ENCODE peak calls at places on chromosomes 5 and 9, in nine cellular contexts. Z, L, O, E, N, P, M, U and F are unnamed samples.

GRCh38 chr5:125775896-125776295 is 647.3 kb upstream of the GRAMD2B start:
- DNase-seq in P (no peak), E (no peak), U (no peak), N (no peak), O (no peak), M (no peak), L (no peak), Z (no peak), F (no peak)

GRCh38 chr5:104199771-104200170 is 637.2 kb upstream of the NUDT12 start:
- DNase-seq in O (no peak), M (peak), P (no peak), U (no peak), L (no peak), E (no peak), Z (no peak), N (no peak), F (no peak)

GRCh38 chr5:166699616-166700015 is 1591.8 kb upstream of the WWC1 start:
- DNase-seq in E (no peak), O (no peak), U (no peak), N (peak), Z (no peak), P (no peak), M (no peak), L (no peak), F (no peak)

GRCh38 chr9:5982352-5982751 is 33.1 kb downstream of the RANBP6 start:
- DNase-seq in N (no peak), U (no peak), O (no peak), Z (no peak), E (no peak), P (no peak), L (no peak), M (no peak), F (no peak)

GRCh38 chr5:53934126-53934856 is 373.9 kb downstream of the NDUFS4 start:
- DNase-seq in O (no peak), U (no peak), L (no peak), Z (no peak), P (no peak), N (peak), M (peak), E (no peak), F (no peak)

GRCh38 chr9:132078369-132079356 is 1.0 kb downstream of the MED27 start:
- DNase-seq in U (no peak), O (no peak), L (no peak), E (peak), N (peak), M (peak), P (no peak), Z (peak), F (no peak)

GRCh38 chr9:8261737-8262136 is 462.2 kb upstream of the DMAC1 start:
- DNase-seq in M (no peak), P (no peak), O (no peak), E (no peak), L (no peak), Z (no peak), U (no peak), N (no peak), F (peak)

GRCh38 chr5:97979740-97980139 is 793.7 kb upstream of the RGMB start:
- DNase-seq in U (no peak), M (peak), P (no peak), O (no peak), L (no peak), E (peak), Z (no peak), N (peak), F (no peak)

GRCh38 chr5:141560725-141561483 is 57.9 kb downstream of the DIAPH1 start:
- DNase-seq in L (no peak), M (peak), E (peak), O (peak), P (peak), Z (no peak), N (peak), U (no peak), F (no peak)

GRCh38 chr5:173498286-173498685 is 118.2 kb downstream of the BOD1 start:
- DNase-seq in U (no peak), L (no peak), P (no peak), M (peak), O (peak), Z (no peak), E (peak), N (peak), F (no peak)

GRCh38 chr9:12659220-12659619 is 34.0 kb upstream of the TYRP1 start:
- DNase-seq in E (peak), N (no peak), O (no peak), P (no peak), L (no peak), M (no peak), U (no peak), Z (no peak), F (no peak)

GRCh38 chr5:1299961-1300360 is 5.1 kb upstream of the TERT start:
- DNase-seq in L (no peak), M (no peak), N (no peak), U (no peak), E (no peak), P (no peak), Z (no peak), O (no peak), F (no peak)